ENCODE peak calls at places on chromosomes 13 and 19, in eight cellular contexts. S is keratinocyte, L is cardiac fibroblast, R is neural progenitor cell, G is adrenal gland, Q is fibroblast of lung, M is astrocyte of the spinal cord, X is neural crest cell. K is an unnamed sample.

GRCh38 chr19:41616785-41617621 is 9.9 kb downstream of the CEACAM4 start:
- DNase-seq in X (no peak), Q (peak), R (peak), G (no peak), L (peak), S (no peak), M (no peak), K (no peak)

GRCh38 chr19:45424191-45425058 is 708 bp upstream of the ERCC1 start:
- DNase-seq in M (peak), G (peak), Q (peak), X (peak), R (peak), L (peak), S (peak), K (no peak)

GRCh38 chr13:113861433-113862030 is 2.3 kb downstream of the GAS6 start:
- DNase-seq in S (no peak), L (no peak), G (no peak), R (no peak), X (no peak), Q (no peak), M (no peak), K (no peak)

GRCh38 chr13:76519685-76520084 is 366.5 kb downstream of the KCTD12 start:
- DNase-seq in S (no peak), L (no peak), G (no peak), X (no peak), R (peak), Q (no peak), M (no peak), K (no peak)

GRCh38 chr19:1062387-1063029 is 4.5 kb upstream of the ARHGAP45 start:
- DNase-seq in L (no peak), S (no peak), X (no peak), M (no peak), R (no peak), Q (no peak), G (no peak), K (no peak)

GRCh38 chr19:30170495-30171137 is 201.6 kb upstream of the ZNF536 start:
- DNase-seq in R (no peak), X (no peak), G (no peak), S (no peak), Q (no peak), L (no peak), M (no peak), K (no peak)

GRCh38 chr19:9945319-9945966 is 9.1 kb upstream of the OLFM2 start:
- DNase-seq in L (peak), X (no peak), R (peak), S (no peak), M (peak), Q (peak), G (peak), K (no peak)

GRCh38 chr19:54727562-54727961 is 3.3 kb downstream of the KIR3DL3 start:
- DNase-seq in L (no peak), M (no peak), X (no peak), R (no peak), G (no peak), S (no peak), Q (no peak), K (no peak)

GRCh38 chr13:107819071-107819470 is 396.3 kb downstream of the LIG4 start:
- DNase-seq in R (no peak), Q (no peak), G (no peak), L (no peak), M (no peak), S (no peak), X (no peak), K (no peak)

GRCh38 chr19:45254044-45254531 is 3.0 kb downstream of the MARK4 start:
- DNase-seq in L (no peak), M (no peak), Q (no peak), S (no peak), X (no peak), R (no peak), G (no peak), K (peak)

GRCh38 chr13:38821753-38822551 is 135.1 kb downstream of the FREM2 start:
- DNase-seq in X (peak), L (no peak), S (no peak), M (no peak), Q (peak), R (no peak), G (no peak), K (no peak)

GRCh38 chr13:28043224-28043623 is 54.7 kb upstream of the URAD start:
- DNase-seq in G (no peak), S (no peak), L (no peak), M (no peak), Q (no peak), R (no peak), X (no peak), K (no peak)

GRCh38 chr13:106521101-106521799 is 14.2 kb downstream of the EFNB2 start:
- DNase-seq in M (no peak), X (no peak), G (no peak), L (no peak), R (no peak), Q (no peak), S (no peak), K (no peak)

GRCh38 chr13:25149670-25150069 is 22.4 kb downstream of the AMER2 start:
- DNase-seq in X (no peak), S (no peak), M (no peak), R (no peak), L (no peak), Q (no peak), G (no peak), K (no peak)

GRCh38 chr19:29673451-29674371 is 8.4 kb downstream of the PLEKHF1 start:
- DNase-seq in Q (no peak), S (no peak), G (no peak), L (no peak), M (no peak), R (no peak), X (no peak), K (no peak)

DNA sequence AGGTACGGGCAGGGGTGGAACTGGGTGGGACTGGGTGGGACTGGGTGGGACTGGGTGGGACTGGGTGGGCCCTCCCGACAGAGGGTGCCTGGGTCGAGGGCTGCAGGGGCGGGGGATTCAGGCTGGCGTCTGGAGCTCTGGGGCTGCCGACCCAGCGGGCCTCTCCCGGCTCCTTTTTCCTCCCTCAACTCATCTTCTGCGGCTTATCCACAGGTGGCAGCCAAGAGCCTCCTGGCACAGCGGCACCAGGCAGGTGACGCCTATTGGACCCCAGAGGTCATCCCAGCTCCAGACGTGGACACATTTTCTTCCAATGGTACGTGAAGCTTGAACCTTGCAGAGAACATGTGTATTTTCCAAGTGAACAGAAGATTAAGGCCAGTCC is 533 bp downstream of the ZNF544 start:
- DNase-seq in Q (peak), G (peak), L (peak), R (peak), M (peak), S (no peak), X (no peak), K (no peak)
- TF ChIP-seq CTCF in Q (peak), G (no peak), L (peak), R (peak), M (peak), S (peak), X (no peak), K (peak)

GRCh38 chr19:48196321-48196761 is 25.9 kb downstream of the ZSWIM9 start:
- DNase-seq in M (no peak), R (no peak), S (no peak), X (no peak), L (peak), G (no peak), Q (no peak), K (no peak)

GRCh38 chr19:48192750-48193149 is 22.3 kb downstream of the ZSWIM9 start:
- DNase-seq in R (no peak), L (no peak), Q (no peak), S (no peak), M (no peak), X (no peak), G (no peak), K (no peak)

GRCh38 chr19:48196933-48197665 is 26.6 kb downstream of the ZSWIM9 start:
- DNase-seq in L (peak), X (no peak), M (no peak), Q (no peak), R (no peak), G (no peak), S (no peak), K (no peak)

GRCh38 chr19:48195106-48195830 is 24.8 kb downstream of the ZSWIM9 start:
- DNase-seq in X (no peak), R (no peak), M (no peak), L (no peak), Q (no peak), G (no peak), S (no peak), K (no peak)

DNA sequence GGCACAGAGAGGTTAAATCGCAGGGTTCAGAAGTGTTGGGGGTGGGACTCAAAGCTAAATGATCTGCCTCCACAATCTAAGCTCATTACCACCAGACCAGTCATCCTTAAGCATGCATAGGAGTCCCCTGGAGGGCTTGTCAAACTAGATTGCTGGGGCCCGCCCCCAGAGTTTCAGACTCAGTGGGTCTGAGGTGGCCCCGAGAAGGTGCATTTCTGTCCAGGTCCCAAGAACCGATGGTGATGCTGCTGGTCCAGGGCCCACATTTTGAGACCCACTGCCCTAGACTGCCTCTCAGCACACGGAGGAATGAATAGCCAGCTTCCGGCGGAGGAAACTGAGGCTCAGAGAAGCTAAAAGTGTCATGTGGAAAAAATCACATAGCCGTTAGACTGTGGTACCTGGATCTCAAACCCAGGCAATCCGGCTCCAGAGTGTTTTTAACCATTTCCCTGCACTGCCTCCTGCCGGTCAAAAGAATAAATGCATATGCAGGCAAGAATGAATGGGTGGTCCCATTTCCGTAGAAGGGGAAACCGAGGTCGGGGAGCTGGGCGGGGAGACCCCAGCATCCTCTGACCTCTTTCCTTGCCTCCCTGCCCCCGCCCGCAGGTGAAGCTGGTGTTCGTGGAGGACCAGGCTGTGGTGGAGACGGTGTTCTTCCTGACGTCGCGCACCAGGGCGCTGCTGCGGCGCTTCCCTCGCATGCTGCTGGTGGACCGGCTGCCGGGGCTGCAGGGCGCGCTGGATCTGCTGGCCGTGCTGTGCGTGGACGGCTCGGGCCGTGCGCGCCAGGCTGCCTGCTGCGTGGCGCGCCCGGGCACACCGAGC is 23.8 kb downstream of the ZSWIM9 start:
- DNase-seq in M (no peak), G (no peak), S (no peak), R (peak), L (peak), X (peak), Q (no peak), K (no peak)
- TF ChIP-seq CTCF in M (peak), G (peak), S (peak), R (peak), L (peak), X (peak), Q (peak), K (peak)

GRCh38 chr19:15810335-15810734 is 5.1 kb downstream of the OR10H1 start:
- DNase-seq in Q (no peak), R (no peak), G (no peak), S (no peak), M (no peak), X (no peak), L (no peak), K (no peak)
- TF ChIP-seq CTCF in Q (no peak), R (no peak), G (no peak), S (peak), M (no peak), X (no peak), L (no peak), K (no peak)

DNA sequence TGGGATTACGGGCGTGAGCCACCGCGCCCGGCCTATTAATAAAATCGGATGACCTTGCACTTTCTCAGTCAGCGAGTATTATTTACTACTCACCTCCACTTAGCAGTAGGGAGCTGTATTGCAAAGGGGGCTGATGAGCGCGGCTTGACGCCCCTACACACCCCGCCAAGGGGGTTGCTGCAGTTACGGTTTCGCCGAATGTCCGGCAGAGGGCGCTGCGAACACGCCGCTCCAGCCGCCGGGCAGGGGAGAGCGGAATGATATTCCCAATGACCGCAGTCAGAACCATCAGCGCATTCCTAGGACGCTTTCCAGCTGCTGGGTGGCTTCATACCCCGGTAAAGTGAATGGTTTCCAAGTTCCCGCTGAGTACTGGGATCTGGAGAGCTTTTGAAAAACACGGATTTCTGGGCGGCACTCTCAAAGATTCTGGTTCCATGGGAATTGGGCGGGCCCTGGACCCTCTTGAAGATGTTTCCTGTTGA is 30.0 kb upstream of the TPT1 start:
- DNase-seq in R (peak), M (peak), Q (peak), S (no peak), L (peak), X (peak), G (peak), K (peak)
- TF ChIP-seq CTCF in R (peak), M (peak), Q (peak), S (peak), L (peak), X (peak), G (peak), K (peak)

K was measured in progenitor cell of endocrine pancreas.